ENCODE peak calls at places on chromosomes 5 and 9, in four cellular contexts. K, E, T and F are unnamed samples.

GRCh38 chr5:174589599-174589998 is 134.8 kb upstream of the MSX2 start:
- DNase-seq in K (no peak), E (no peak), T (no peak), F (no peak)

GRCh38 chr5:74853256-74853655 is 12.9 kb downstream of the FAM169A start:
- DNase-seq in K (no peak), E (no peak), T (no peak), F (no peak)

GRCh38 chr9:120882935-120883607 is 6.1 kb upstream of the PHF19 start:
- DNase-seq in K (no peak), E (no peak), T (no peak), F (no peak)

GRCh38 chr5:62562867-62563266 is 15.8 kb upstream of the LRRC70 start:
- DNase-seq in K (no peak), E (no peak), T (no peak), F (no peak)

GRCh38 chr5:531101-531748 is 7.0 kb upstream of the SLC9A3 start:
- DNase-seq in K (peak), E (no peak), T (no peak), F (no peak)

GRCh38 chr9:83336696-83337095 is 201.5 kb downstream of the FRMD3 start:
- DNase-seq in K (no peak), E (peak), T (no peak), F (no peak)

GRCh38 chr5:141672856-141673813 is 8.9 kb downstream of the ARAP3 start:
- DNase-seq in K (no peak), E (peak), T (no peak), F (no peak)

GRCh38 chr5:115816226-115817042 is at the start of gene CDO1:
- DNase-seq in K (peak), E (no peak), T (peak), F (peak)

GRCh38 chr5:42719034-42719433 is 37.6 kb upstream of the CCDC152 start:
- DNase-seq in K (no peak), E (no peak), T (no peak), F (no peak)

GRCh38 chr9:8855046-8855445 is 1055.5 kb upstream of the DMAC1 start:
- DNase-seq in K (no peak), E (peak), T (no peak), F (no peak)

GRCh38 chr9:136644593-136645342 is 17.9 kb upstream of the EGFL7 start:
- DNase-seq in K (peak), E (peak), T (peak), F (peak)

GRCh38 chr5:179294891-179295777 is 50.1 kb downstream of the ADAMTS2 start:
- DNase-seq in K (no peak), E (no peak), T (peak), F (no peak)

GRCh38 chr9:21234153-21234687 is 5.6 kb downstream of the IFNA14 start:
- DNase-seq in K (no peak), E (no peak), T (no peak), F (no peak)

GRCh38 chr5:15008476-15008875 is 136.9 kb upstream of the ANKH start:
- DNase-seq in K (peak), E (no peak), T (peak), F (peak)

GRCh38 chr5:65867509-65868195 is 58.7 kb upstream of the ERBIN start:
- DNase-seq in K (no peak), E (no peak), T (no peak), F (no peak)

GRCh38 chr5:165457854-165458481 is 1952.5 kb downstream of the MAT2B start:
- DNase-seq in K (no peak), E (peak), T (no peak), F (peak)

GRCh38 chr5:168654225-168654624 is 75.1 kb upstream of the PANK3 start:
- DNase-seq in K (peak), E (no peak), T (peak), F (peak)

GRCh38 chr9:96270236-96270635 is 31.7 kb downstream of the HSD17B3 start:
- DNase-seq in K (no peak), E (no peak), T (no peak), F (no peak)

GRCh38 chr5:57176350-57176857 is 2.5 kb downstream of the GPBP1 start:
- DNase-seq in K (no peak), E (peak), T (no peak), F (no peak)